ENCODE peak calls at places on chromosomes 4 and X, in four cellular contexts. C is HCT116, P is upper lobe of right lung, K is heart left ventricle. O is an unnamed sample. For H3K4me1, the result is how much of the 10 kb centered on the place peaks cover.

GRCh38 chr4:1748465-1748995 is 27.2 kb downstream of the TACC3 start:
- DNase-seq in C (peak), P (peak), K (peak), O (peak)

GRCh38 chr4:60422440-60422839 is 777.7 kb upstream of the ADGRL3 start:
- DNase-seq in C (no peak), P (no peak), K (no peak), O (no peak)

GRCh38 chr4:23934915-23935314 is 45.1 kb upstream of the PPARGC1A start:
- DNase-seq in C (no peak), P (peak), K (peak), O (peak)

GRCh38 chr4:54231419-54232150 is 2.5 kb downstream of the PDGFRA start:
- DNase-seq in C (no peak), P (no peak), K (peak), O (no peak)

GRCh38 chr4:139177049-139177887 is at the start of gene ELF2:
- DNase-seq in C (peak), P (peak), K (peak), O (peak)

GRCh38 chrX:13495232-13495631 is 74.2 kb upstream of the EGFL6 start:
- DNase-seq in C (peak), P (no peak), K (no peak), O (no peak)

GRCh38 chrX:29419774-29420553 is 795.4 kb upstream of the MAGEB2 start:
- DNase-seq in C (peak), P (no peak), K (no peak), O (no peak)

GRCh38 chrX:144586756-144587155 is 660.5 kb upstream of the SPANXN1 start:
- DNase-seq in C (no peak), P (no peak), K (no peak), O (no peak)

GRCh38 chr4:174427562-174428140 is 94.6 kb downstream of the HPGD start:
- DNase-seq in C (no peak), P (no peak), K (no peak), O (no peak)

GRCh38 chrX:135087867-135088266 is 32.5 kb downstream of the ETDB start:
- DNase-seq in C (no peak), P (no peak), K (no peak), O (no peak)

GRCh38 chr4:52628543-52628942 is 30.6 kb downstream of the USP46 start:
- DNase-seq in C (no peak), P (no peak), K (no peak), O (no peak)

GRCh38 chrX:51569561-51569960 is 49.2 kb downstream of the CENPVL3 start:
- DNase-seq in C (no peak), P (no peak), K (no peak), O (no peak)

GRCh38 chrX:114906978-114907510 is 110.4 kb downstream of the IL13RA2 start:
- DNase-seq in C (no peak), P (no peak), K (no peak), O (no peak)

GRCh38 chrX:7143076-7143475 is 4.4 kb upstream of the STS start:
- DNase-seq in C (no peak), P (no peak), K (no peak), O (no peak)
- H3K27ac ChIP-seq in C (no peak), P (no peak), K (no peak), O (no peak)

DNA sequence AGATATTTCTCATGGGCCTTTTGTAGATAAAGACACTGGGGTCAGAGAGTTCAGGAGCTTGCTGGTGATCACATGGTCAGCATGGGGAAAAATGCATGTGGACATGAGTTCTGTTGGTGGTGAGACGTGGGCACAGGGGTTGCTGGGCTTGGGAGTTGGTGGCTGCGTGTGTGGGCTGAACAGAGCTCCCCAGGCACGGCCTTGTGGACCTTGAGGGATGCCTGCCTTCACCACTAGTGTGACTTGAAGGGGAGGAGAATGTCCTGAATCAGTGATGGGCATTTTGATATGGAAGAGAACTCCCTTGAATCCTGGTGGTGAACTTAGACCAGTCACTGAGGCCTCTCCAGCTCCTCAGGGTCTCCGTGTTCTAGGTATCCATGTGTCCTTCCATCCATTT is 8.9 kb downstream of the CD99 start:
- DNase-seq in C (no peak), P (no peak), K (no peak), O (no peak)
- H3K4me1 ChIP-seq in C (under half), P (half or more), K (half or more), O (half or more)

GRCh38 chr4:183447646-183448045 is 3.2 kb downstream of the CDKN2AIP start:
- DNase-seq in C (no peak), P (no peak), K (no peak), O (no peak)
- H3K4me3 ChIP-seq in C (no peak), P (no peak), K (no peak), O (no peak)

DNA sequence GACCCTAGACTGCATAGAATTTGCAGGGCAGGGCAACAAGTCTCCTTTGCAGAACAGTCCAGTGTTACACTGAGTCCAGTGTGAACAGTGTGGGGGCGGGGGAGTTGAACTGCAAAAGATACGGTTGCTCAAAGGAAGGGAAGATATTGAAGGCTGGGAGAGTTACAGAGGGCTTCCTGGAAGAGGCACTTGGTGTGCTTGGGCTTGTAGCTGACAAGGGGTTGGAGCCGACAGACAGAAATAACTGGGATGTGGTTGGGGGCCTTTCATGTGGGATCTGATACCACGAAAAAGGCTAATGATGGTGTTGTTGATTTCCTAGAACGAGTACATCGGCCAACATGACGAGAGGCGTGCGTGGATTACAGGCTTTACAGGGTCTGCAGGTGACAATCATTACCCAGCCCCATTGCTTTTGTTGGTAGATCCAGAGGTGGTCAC is 6.1 kb downstream of the XPNPEP2 start:
- DNase-seq in C (no peak), P (no peak), K (no peak), O (no peak)
- H3K27ac ChIP-seq in C (no peak), P (no peak), K (no peak), O (no peak)

GRCh38 chr4:107599841-107600240 is 120.2 kb downstream of the PAPSS1 start:
- DNase-seq in C (no peak), P (no peak), K (no peak), O (no peak)

GRCh38 chr4:107600456-107600855 is 119.6 kb downstream of the PAPSS1 start:
- DNase-seq in C (no peak), P (no peak), K (no peak), O (no peak)

GRCh38 chr4:107603430-107603829 is 116.6 kb downstream of the PAPSS1 start:
- DNase-seq in C (no peak), P (no peak), K (no peak), O (no peak)

GRCh38 chr4:107600993-107601392 is 119.0 kb downstream of the PAPSS1 start:
- DNase-seq in C (no peak), P (no peak), K (no peak), O (no peak)
- H3K4me1 ChIP-seq in C (under half), P (under half), K (under half), O (under half)

DNA sequence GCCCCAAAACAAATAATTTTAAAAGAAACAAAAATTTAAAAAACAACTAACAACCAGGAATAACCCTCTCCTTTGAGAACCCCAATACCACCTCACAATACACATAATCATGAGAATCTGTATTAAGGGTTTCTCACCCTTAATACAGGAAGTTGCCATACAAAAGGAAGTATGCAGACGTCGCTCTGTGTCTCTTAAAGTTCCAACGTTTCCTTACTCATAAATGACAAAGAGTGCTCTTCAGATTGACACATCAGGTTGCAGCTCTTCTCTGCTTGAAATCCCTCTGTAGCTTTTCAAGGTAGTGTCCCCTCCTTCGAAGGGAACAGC is 73.9 kb upstream of the IRF2 start:
- DNase-seq in C (no peak), P (no peak), K (no peak), O (no peak)
- H3K4me3 ChIP-seq in C (no peak), P (peak), K (peak), O (peak)